ENCODE peak calls at places on chromosomes 5 and 9, in five cellular contexts. W is prostate gland, J is choroid plexus epithelial cell, U is BJ, P is tibial artery. A is an unnamed sample.

GRCh38 chr9:90861826-90862740 is 60.5 kb downstream of the SYK start:
- DNase-seq in W (no peak), J (no peak), U (no peak), P (no peak), A (no peak)

GRCh38 chr9:81826541-81826906 is 101.7 kb upstream of the SPATA31D4 start:
- DNase-seq in W (no peak), J (no peak), U (no peak), P (peak; percentile 28), A (no peak)

GRCh38 chr9:118455781-118456180 is 751.6 kb downstream of the TLR4 start:
- DNase-seq in W (no peak), J (no peak), U (no peak), P (no peak), A (no peak)

GRCh38 chr5:65355301-65355700 is 126.4 kb downstream of the ADAMTS6 start:
- DNase-seq in W (no peak), J (peak; percentile 51), U (no peak), P (no peak), A (no peak)

GRCh38 chr5:157390179-157390923 is 69.7 kb upstream of the NIPAL4 start:
- DNase-seq in W (peak; percentile 75), J (peak; percentile 76), U (peak; percentile 78), P (no peak), A (no peak)

GRCh38 chr5:74966151-74967050 is 86.0 kb downstream of the GCNT4 start:
- DNase-seq in W (no peak), J (no peak), U (no peak), P (no peak), A (no peak)

GRCh38 chr9:82560457-82560904 is 502.5 kb downstream of the RASEF start:
- DNase-seq in W (peak; percentile 59), J (no peak), U (no peak), P (no peak), A (no peak)

GRCh38 chr5:75734913-75735789 is 17.9 kb upstream of the POC5 start:
- DNase-seq in W (peak; percentile 28), J (peak; percentile 58), U (no peak), P (no peak), A (no peak)

GRCh38 chr5:81579525-81579924 is 171.4 kb downstream of the SSBP2 start:
- DNase-seq in W (no peak), J (peak; percentile 65), U (no peak), P (no peak), A (no peak)

GRCh38 chr9:117247271-117247670 is 167.6 kb downstream of the ASTN2 start:
- DNase-seq in W (peak; percentile 11), J (peak; percentile 34), U (no peak), P (no peak), A (no peak)

GRCh38 chr5:177154003-177154643 is 20.6 kb downstream of the NSD1 start:
- DNase-seq in W (peak; percentile 54), J (no peak), U (peak; percentile 24), P (no peak), A (no peak)

GRCh38 chr5:21810737-21811316 is 1042.3 kb downstream of the CDH12 start:
- DNase-seq in W (no peak), J (peak; percentile 62), U (no peak), P (no peak), A (no peak)

GRCh38 chr5:149794338-149795023 is 64.4 kb downstream of the PPARGC1B start:
- DNase-seq in W (no peak), J (no peak), U (no peak), P (no peak), A (no peak)

GRCh38 chr5:107216587-107216986 is 454.1 kb downstream of the EFNA5 start:
- DNase-seq in W (no peak), J (no peak), U (no peak), P (no peak), A (no peak)

DNA sequence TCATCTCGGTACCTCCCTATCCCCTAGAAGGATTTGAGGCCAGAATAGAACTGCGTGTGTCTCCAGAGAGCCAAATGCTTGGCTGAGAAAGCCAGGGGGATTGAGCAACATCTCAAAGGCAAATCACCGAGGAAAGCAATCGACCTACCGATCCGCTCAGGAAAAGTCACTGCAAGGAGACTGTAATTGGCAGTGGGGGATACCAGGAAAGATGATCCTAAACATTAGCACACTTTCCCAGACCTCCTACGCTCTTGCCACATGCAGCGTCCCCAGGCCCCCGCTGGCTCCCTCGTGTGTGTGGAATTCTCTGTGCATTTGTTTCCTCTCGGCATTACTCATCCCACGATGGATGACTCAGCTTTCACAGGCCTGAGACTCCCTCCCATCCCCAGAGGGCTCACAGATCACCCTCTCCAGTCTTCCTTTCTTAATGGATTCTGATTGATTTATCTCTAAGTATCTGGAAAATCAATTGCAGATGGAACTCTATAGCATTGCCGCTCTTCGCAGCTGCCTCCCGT is 82.2 kb upstream of the ICE1 start:
- DNase-seq in W (no peak), J (peak; percentile 97), U (peak; percentile 93), P (peak; percentile 80), A (no peak)
- H3K4me3 ChIP-seq in W (no peak overlapping the region), J (peak overlapping the region; percentile 17), U (no peak overlapping the region), P (peak overlapping the region; percentile 33), A (no peak overlapping the region)

GRCh38 chr9:69731348-69731747 is 28.5 kb downstream of the PTAR1 start:
- DNase-seq in W (no peak), J (no peak), U (no peak), P (no peak), A (no peak)
- TF ChIP-seq CTCF in W (no peak), J (no peak), U (no peak), P (no peak), A (no peak)

GRCh38 chr5:103262422-103262871 is 3.9 kb downstream of the MACIR start:
- DNase-seq in W (no peak), J (peak; percentile 34), U (no peak), P (no peak), A (no peak)
- H3K4me3 ChIP-seq in W (no peak overlapping the region), J (no peak overlapping the region), U (no peak overlapping the region), P (no peak overlapping the region), A (no peak overlapping the region)

GRCh38 chr9:133323211-133323610 is 12.8 kb downstream of the SURF6 start:
- DNase-seq in W (no peak), J (no peak), U (no peak), P (no peak), A (no peak)

GRCh38 chr9:133322701-133323100 is 13.3 kb downstream of the SURF6 start:
- DNase-seq in W (no peak), J (no peak), U (no peak), P (no peak), A (peak; percentile 5)

GRCh38 chr9:133323991-133324703 is 11.8 kb downstream of the SURF6 start:
- DNase-seq in W (no peak), J (no peak), U (no peak), P (no peak), A (no peak)

GRCh38 chr9:133321411-133321935 is 14.5 kb downstream of the SURF6 start:
- DNase-seq in W (no peak), J (no peak), U (no peak), P (no peak), A (no peak)

DNA sequence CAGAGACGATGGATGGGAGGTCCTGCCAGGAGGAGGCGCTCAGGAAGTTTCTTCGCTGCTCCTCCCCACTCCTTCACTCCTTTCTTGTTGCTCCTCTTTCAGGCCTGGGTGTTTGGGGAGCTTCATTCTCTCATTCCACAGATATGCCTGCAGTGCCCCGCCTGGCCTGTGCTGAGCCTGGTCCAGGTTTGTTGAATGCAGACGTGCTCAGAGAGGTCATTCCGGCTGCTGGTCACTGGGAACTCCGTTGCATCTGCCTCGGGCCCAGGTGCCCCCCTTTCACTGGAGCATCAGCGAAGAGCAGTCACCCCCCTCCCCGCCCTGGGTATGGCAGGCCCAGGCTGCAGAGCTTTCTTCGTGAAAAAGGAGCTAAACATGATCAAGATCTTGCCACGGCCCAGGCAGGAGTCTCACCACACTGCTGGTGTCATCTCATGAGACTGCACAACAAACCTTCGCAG is 15.5 kb downstream of the SURF6 start:
- DNase-seq in W (no peak), J (no peak), U (no peak), P (no peak), A (peak; percentile 39)
- TF ChIP-seq CTCF in W (no peak), J (no peak), U (no peak), P (no peak), A (no peak)

DNA sequence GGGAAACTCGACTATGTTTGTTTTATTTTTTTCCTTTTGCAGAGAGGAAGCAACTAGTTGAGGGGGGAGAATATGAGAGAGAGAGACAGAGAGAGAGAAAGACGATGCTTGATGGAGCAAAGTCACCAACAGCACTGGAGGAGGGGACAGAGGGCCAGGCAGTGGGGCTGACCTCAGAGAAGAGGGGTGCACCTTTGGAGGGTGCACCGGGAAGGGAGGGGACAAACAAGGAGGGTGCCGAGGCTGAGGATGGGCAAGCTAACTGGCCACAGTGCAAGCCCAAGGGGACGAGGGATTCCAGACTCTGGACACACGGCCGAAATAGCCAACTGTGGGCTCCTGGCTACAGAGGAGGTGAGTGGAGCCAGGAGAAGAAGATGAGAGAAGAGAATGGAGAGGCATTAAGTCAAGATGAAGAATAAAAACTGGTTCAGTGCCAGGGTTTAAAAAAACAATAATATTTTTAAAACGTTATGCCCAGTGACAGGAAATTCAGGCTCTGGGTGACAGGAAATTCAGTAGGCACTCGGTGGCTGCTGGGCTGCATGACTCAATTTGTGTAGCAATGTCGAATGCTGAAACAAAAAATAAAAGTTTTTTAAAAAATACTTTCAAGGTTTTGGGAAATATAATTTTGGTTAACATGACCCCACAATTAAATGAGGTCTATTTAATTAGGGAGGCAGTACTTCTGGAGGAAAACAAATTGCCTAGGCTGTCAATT is 13.3 kb upstream of the GLRX start:
- DNase-seq in W (no peak), J (no peak), U (no peak), P (peak; percentile 63), A (peak; percentile 82)
- H3K4me3 ChIP-seq in W (peak overlapping the region; percentile 46), J (peak overlapping the region; percentile 28), U (no peak overlapping the region), P (peak overlapping the region; percentile 59), A (peak overlapping the region; percentile 75)

DNA sequence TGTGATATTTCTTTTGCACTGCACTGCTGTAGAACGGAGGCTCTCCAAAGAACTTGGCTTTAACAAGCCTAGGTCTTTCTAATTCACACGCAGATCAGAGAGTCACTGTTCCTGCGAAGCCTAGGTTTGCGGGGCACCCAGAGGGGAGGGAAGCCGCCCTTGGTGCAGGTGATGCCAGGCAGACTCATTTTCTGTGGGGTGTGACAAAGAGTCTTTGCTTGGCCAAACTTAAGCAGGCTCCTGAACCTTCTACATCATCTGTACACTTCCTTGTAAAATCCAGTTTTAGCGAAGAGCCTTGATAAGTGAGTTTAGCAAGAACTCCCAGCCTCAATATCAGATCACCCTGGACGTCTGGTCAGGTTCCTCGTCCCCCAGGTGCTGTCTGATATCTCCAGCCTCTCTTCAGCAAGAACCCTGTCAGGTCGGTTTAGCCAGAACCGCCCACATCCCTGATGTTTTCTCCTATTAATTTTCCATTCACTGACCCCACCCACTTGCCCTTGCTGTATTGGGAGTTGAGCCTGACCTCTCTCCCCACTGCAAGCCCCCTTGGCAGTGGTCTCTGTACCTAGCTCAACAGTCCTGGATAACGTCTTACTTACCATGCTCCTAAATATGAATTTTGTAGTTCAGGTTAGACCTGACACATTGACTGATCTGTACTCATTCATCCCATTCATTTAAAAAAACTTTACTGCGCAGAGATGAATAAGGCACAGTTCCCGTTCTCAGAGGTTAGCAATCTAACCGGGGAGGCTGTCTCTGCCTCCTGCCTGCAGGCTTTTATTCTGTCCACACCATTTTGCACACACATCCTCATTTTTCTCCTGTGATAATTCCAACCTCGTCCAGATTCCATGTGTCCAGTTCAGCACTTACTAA is 880 bp upstream of the UBAC1 start:
- DNase-seq in W (no peak), J (no peak), U (no peak), P (no peak), A (no peak)
- TF ChIP-seq CTCF in W (no peak), J (no peak), U (no peak), P (no peak), A (no peak)

A was measured in ascending aorta.